ENCODE peak calls at places on chromosomes 2 and 18, in eight cellular contexts. H, P, C, Y, Q, U, N and G are unnamed samples.

GRCh38 chr2:181005326-181005655 is 24.9 kb downstream of the UBE2E3 start:
- DNase-seq in H (no peak), Y (no peak), U (no peak), C (no peak), P (no peak), N (no peak), Q (no peak), G (no peak)

GRCh38 chr2:135819211-135819610 is 17.8 kb downstream of the LCT start:
- DNase-seq in H (no peak), Q (no peak), Y (peak), C (no peak), N (no peak), U (no peak), P (no peak), G (no peak)

GRCh38 chr2:219430633-219431615 is 3.7 kb upstream of the SPEG start:
- DNase-seq in P (no peak), U (no peak), C (no peak), H (no peak), Q (no peak), Y (peak), N (no peak), G (no peak)

GRCh38 chr2:236092714-236093113 is 75.5 kb downstream of the GBX2 start:
- DNase-seq in C (no peak), H (no peak), Y (no peak), U (no peak), P (no peak), Q (no peak), N (no peak), G (no peak)

GRCh38 chr2:156319811-156320490 is 12.6 kb downstream of the NR4A2 start:
- DNase-seq in Y (peak), U (peak), N (no peak), P (peak), Q (peak), C (no peak), H (no peak), G (no peak)

GRCh38 chr2:121479882-121480522 is 50.7 kb upstream of the RNU4ATAC start:
- DNase-seq in P (peak), C (no peak), Q (no peak), Y (peak), N (no peak), U (no peak), H (no peak), G (no peak)

GRCh38 chr2:216720722-216721121 is 25.4 kb upstream of the IGFBP5 start:
- DNase-seq in C (no peak), H (no peak), U (no peak), P (no peak), Q (no peak), N (no peak), Y (no peak), G (no peak)

GRCh38 chr2:95022309-95023221 is 2.9 kb upstream of the MAL start:
- DNase-seq in H (peak), Q (peak), P (peak), C (peak), N (no peak), Y (peak), U (peak), G (peak)

GRCh38 chr2:119827866-119828507 is 68.3 kb downstream of the PTPN4 start:
- DNase-seq in C (no peak), P (no peak), U (no peak), Y (peak), N (no peak), Q (no peak), H (no peak), G (no peak)

GRCh38 chr18:36697905-36698304 is 130.9 kb downstream of the TPGS2 start:
- DNase-seq in U (no peak), Q (no peak), Y (peak), N (no peak), H (no peak), C (no peak), P (no peak), G (no peak)

GRCh38 chr2:175293776-175294175 is 112.3 kb upstream of the ATP5MC3 start:
- DNase-seq in Q (no peak), C (no peak), H (no peak), N (no peak), P (no peak), U (no peak), Y (no peak), G (no peak)

GRCh38 chr2:198499539-198499938 is 695.1 kb downstream of the PLCL1 start:
- DNase-seq in C (no peak), Y (peak), Q (no peak), H (no peak), U (no peak), P (peak), N (no peak), G (no peak)

GRCh38 chr2:44324971-44325426 is 36.3 kb downstream of the PREPL start:
- DNase-seq in Q (no peak), N (no peak), U (no peak), P (no peak), Y (peak), C (no peak), H (no peak), G (no peak)

GRCh38 chr18:10270160-10270571 is 184.3 kb upstream of the APCDD1 start:
- DNase-seq in N (no peak), P (peak), Y (peak), H (no peak), U (no peak), Q (no peak), C (no peak), G (no peak)

GRCh38 chr2:85503611-85504433 is 35.1 kb upstream of the MAT2A start:
- DNase-seq in U (peak), N (peak), H (no peak), Q (no peak), P (peak), Y (no peak), C (no peak), G (no peak)

GRCh38 chr18:77006305-77007175 is 126.0 kb downstream of the MBP start:
- DNase-seq in Y (no peak), Q (no peak), C (no peak), H (no peak), P (no peak), N (no peak), U (peak), G (no peak)

GRCh38 chr2:241274127-241274526 is 41.3 kb downstream of the HDLBP start:
- DNase-seq in Y (no peak), H (no peak), N (no peak), U (no peak), Q (no peak), P (peak), C (no peak), G (no peak)

GRCh38 chr2:241271641-241272297 is 43.7 kb downstream of the HDLBP start:
- DNase-seq in H (peak), U (peak), P (peak), C (peak), Y (peak), Q (peak), N (no peak), G (peak)

GRCh38 chr2:241272722-241273551 is 42.5 kb downstream of the HDLBP start:
- DNase-seq in P (peak), U (peak), Y (peak), H (peak), Q (peak), C (peak), N (peak), G (peak)

GRCh38 chr2:241272298-241272721 is 43.2 kb downstream of the HDLBP start:
- DNase-seq in Y (peak), U (peak), Q (peak), C (peak), N (no peak), H (peak), P (peak), G (peak)

DNA sequence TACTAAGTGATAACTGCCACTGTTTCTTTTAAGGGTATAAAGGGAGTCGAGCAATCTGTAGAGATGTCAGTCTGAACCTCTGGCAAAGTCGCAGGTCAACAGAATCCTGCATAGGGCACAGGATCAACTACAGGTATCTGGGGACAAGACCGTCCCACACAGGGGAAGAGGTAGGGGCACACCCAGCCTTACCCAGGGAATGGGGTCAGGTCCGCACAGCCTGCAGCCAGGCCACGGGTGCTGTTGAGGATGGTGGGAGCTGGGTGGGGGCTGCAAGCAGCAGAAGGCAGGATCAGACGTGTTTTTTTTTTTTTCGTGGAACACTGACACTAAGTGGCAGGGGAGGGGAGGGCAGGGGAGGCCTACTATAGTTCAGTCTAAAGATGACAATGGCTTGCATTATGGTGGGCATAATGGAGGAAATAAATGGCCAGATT is 41.9 kb downstream of the HDLBP start:
- DNase-seq in Y (no peak), Q (no peak), C (no peak), N (no peak), H (no peak), P (no peak), U (no peak), G (no peak)
- TF ChIP-seq CTCF in Y (no peak), Q (no peak), C (no peak), N (no peak), H (no peak), P (no peak), U (no peak), G (no peak)

DNA sequence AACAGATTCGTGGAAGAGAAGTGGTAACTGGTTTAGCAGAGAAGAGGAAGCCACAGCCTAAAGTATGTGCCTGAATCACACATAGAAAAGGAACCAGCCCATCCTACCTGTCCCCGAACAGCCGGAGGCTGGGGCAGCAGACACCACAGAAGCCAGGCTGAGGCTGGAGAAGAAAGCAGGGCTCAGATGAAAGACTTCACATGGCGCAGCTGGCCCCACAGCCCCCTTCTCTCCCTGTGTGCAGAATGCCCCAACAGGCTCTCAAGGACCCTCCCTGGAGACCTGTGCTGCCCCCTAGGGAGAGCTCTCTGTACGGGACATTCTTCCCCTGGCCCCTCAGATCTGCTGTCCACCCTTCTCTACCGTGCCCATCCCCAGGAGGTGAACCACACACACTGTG is 83.5 kb upstream of the RAB12 start:
- DNase-seq in H (no peak), Q (no peak), U (no peak), C (peak), P (no peak), N (no peak), Y (no peak), G (no peak)
- TF ChIP-seq CTCF in H (peak), Q (peak), U (no peak), C (no peak), P (no peak), N (no peak), Y (peak), G (no peak)

GRCh38 chr2:196558506-196558905 is 81.0 kb upstream of the CCDC150 start:
- DNase-seq in H (no peak), U (no peak), P (no peak), C (no peak), Q (no peak), Y (no peak), N (no peak), G (no peak)

GRCh38 chr2:196555161-196555560 is 84.4 kb upstream of the CCDC150 start:
- DNase-seq in Q (no peak), C (no peak), N (no peak), Y (no peak), P (no peak), U (no peak), H (no peak), G (no peak)

GRCh38 chr2:196551014-196551413 is 88.5 kb upstream of the CCDC150 start:
- DNase-seq in Y (no peak), P (no peak), Q (no peak), C (no peak), N (no peak), U (no peak), H (no peak), G (no peak)

GRCh38 chr2:196555726-196556125 is 83.8 kb upstream of the CCDC150 start:
- DNase-seq in U (no peak), Q (no peak), H (no peak), N (no peak), Y (no peak), C (no peak), P (no peak), G (no peak)
- TF ChIP-seq CTCF in U (no peak), Q (no peak), H (no peak), N (no peak), Y (no peak), C (no peak), P (no peak), G (no peak)

GRCh38 chr2:187129866-187130265 is 280.9 kb upstream of the ZSWIM2 start:
- DNase-seq in Y (no peak), H (no peak), C (no peak), N (no peak), U (no peak), P (no peak), Q (no peak), G (no peak)
- TF ChIP-seq CTCF in Y (no peak), H (no peak), C (no peak), N (no peak), U (no peak), P (no peak), Q (no peak), G (no peak)

DNA sequence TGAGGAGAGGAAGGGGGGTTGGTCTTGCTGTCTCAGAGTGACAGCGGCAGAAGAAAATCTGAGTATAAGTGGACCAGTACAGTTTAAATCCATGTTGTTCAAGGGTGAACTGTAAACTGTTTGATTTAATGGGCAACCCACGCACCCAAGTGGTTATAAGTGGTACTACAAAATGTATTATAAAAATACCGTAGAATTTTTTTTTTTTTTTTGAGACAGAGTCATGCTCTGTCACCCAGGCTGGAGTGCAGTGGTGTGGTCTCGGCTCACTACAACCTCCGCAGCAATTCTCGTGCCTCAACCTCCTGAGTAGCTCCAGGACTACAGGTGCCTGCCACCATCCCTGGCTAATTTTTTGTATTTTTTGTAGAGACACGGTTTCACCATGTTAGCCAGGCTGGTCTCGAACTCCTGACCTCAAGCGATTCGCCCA is 2.1 kb upstream of the CHCHD5 start:
- DNase-seq in C (no peak), Q (no peak), U (no peak), P (peak), H (no peak), Y (peak), N (no peak), G (no peak)
- TF ChIP-seq CTCF in C (peak), Q (peak), U (peak), P (peak), H (peak), Y (peak), N (peak), G (peak)

GRCh38 chr18:32461704-32462272 is 8.9 kb downstream of the GAREM1 start:
- DNase-seq in U (no peak), Y (no peak), H (no peak), Q (no peak), C (no peak), P (no peak), N (no peak), G (no peak)
- TF ChIP-seq CTCF in U (no peak), Y (no peak), H (no peak), Q (no peak), C (peak), P (no peak), N (no peak), G (peak)

DNA sequence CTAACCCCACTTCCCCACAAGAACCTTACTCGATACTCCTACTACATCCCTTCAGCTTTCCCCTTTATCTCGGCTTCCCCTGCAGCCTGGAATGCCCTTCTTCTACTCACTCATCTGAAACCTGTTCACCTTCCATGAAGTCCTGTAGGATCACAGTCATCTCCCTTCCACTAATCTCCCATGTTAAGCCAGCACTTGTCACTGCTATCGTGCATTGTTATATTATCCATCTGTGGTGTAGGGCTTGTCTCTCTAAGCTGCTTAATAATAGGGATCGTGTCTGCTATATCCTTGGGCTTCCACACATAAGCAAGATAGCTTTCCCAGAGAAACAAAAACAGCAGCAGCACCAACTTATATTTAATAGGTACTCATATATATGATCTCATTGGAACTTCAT is 48.1 kb downstream of the SLC14A1 start:
- DNase-seq in U (no peak), Q (no peak), P (no peak), Y (no peak), H (no peak), N (no peak), C (no peak), G (no peak)
- TF ChIP-seq CTCF in U (no peak), Q (no peak), P (no peak), Y (no peak), H (no peak), N (no peak), C (no peak), G (no peak)